ENCODE peak calls at places on chromosomes 3 and 15, in eight cellular contexts. H, X, E, K, V, U, F and P are unnamed samples.
A peak's percentile ranks its signal among the peaks of the same experiment; 100 is the strongest.

GRCh38 chr3:166187237-166187636 is 350.0 kb upstream of the BCHE start:
- DNase-seq in K (no peak), E (no peak), H (no peak), F (no peak), U (no peak), V (no peak), X (no peak), P (no peak)

GRCh38 chr15:25862469-25863066 is 559 bp downstream of the ATP10A start:
- DNase-seq in V (peak; percentile 26), U (no peak), H (peak; percentile 87), E (no peak), X (no peak), K (peak; percentile 17), F (no peak), P (peak; percentile 83)

GRCh38 chr15:100689500-100689899 is 87.1 kb downstream of the ASB7 start:
- DNase-seq in U (no peak), V (no peak), K (no peak), H (no peak), F (no peak), E (peak; percentile 49), X (no peak), P (peak; percentile 26)

GRCh38 chr3:51304230-51304629 is 80.9 kb upstream of the MANF start:
- DNase-seq in K (no peak), E (no peak), F (no peak), H (no peak), U (no peak), X (no peak), V (no peak), P (no peak)

GRCh38 chr3:150255416-150255815 is 152.7 kb upstream of the TSC22D2 start:
- DNase-seq in E (no peak), K (peak; percentile 75), H (no peak), V (peak; percentile 49), X (no peak), U (no peak), F (no peak), P (no peak)

GRCh38 chr3:38453914-38454178 is 156 bp downstream of the ACVR2B start:
- DNase-seq in X (no peak), V (no peak), K (no peak), U (no peak), F (no peak), H (no peak), E (no peak), P (no peak)

GRCh38 chr3:143418391-143418790 is 298.8 kb downstream of the CHST2 start:
- DNase-seq in K (no peak), X (no peak), U (no peak), V (no peak), F (no peak), E (no peak), H (no peak), P (no peak)

GRCh38 chr15:50415752-50416404 is 8.3 kb upstream of the USP8 start:
- DNase-seq in E (no peak), X (peak; percentile 2), V (peak; percentile 10), U (no peak), F (no peak), K (peak; percentile 11), H (no peak), P (no peak)

DNA sequence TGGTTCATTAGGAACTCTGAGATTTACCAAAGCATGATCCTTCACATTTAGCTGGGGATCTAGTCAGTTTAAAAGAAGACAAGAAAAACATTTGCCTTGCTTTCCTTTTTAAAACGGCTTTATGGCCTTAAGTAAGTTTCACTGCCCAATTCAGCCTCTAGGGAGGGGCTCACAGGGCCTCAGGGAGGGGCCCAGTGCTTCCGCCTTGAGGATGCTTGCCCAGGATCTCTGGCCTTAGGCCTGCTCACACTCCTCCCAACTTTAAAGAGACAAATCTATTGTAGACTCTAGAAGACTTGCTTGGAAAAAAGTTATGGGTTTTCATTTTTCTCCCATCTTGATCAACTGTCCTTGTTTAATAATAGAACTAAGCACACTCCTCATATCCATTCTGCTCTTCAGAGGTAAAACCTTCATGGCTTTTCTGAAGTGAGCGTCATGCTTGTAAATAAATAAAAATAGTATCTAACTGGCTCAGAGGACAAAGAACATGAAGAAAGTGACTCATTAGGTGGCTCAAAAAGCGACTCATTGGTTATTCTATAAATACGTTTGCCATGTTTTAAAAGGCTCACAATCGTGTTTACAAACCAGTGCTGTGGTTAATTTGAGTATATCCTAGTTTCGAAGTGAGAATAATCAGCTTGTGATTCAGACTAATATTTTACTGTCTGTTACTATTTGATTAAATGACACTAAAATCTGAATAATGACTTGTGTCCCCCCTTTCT is 13.7 kb downstream of the PDHB start:
- DNase-seq in H (peak; percentile 89), U (no peak), V (peak; percentile 79), E (no peak), K (peak; percentile 65), X (no peak), F (no peak), P (no peak)
- TF ChIP-seq CTCF in H (no peak), U (no peak), V (peak; percentile 22), E (no peak), K (no peak), X (no peak), F (no peak), P (no peak)

DNA sequence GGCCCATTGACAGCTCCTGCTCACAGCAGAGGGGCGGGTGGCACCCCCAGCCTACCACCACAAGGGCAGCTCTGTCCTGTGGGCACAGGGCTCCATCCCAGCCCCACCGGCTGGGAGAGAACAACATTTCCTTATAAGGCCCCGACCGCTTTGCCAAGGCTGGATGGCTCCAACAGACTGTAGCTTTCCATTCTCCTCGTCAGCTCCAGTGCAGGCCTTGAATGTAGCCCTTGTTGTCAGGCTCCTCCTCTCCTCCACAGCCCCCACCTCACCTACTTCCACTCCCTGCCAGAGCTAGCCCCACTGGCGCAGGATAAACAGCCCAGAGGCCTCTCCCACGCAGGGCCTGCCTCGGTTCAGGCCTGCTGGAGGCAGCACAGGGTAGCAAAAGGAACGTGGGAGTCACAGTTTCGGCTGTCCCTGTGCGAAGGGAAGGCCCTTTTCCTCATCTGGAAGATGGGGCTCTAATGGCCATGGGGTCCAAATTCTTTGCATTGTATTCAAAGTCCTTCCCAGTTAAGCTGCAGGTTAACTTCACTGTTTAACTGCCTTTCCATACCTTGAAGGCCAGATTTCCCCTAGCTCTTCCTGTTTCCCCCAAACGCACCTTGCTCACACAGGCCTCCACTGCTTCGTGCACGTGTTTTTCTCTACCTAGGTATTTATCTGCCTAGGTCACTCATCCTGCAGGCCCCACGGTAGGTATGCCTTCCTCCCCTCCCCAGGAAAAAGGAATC is 101.6 kb upstream of the LPP start:
- DNase-seq in K (no peak), U (peak; percentile 45), F (no peak), V (peak; percentile 72), X (no peak), E (peak; percentile 96), H (peak; percentile 86), P (peak; percentile 66)
- TF ChIP-seq CTCF in K (peak; percentile 24), U (peak; percentile 47), F (no peak), V (peak; percentile 8), X (peak; percentile 35), E (peak; percentile 42), H (no peak), P (peak; percentile 40)

GRCh38 chr15:96121066-96121465 is 209.4 kb upstream of the NR2F2 start:
- DNase-seq in X (no peak), H (no peak), K (no peak), V (peak; percentile 10), E (no peak), F (no peak), U (no peak), P (no peak)

GRCh38 chr15:96123630-96124187 is 206.8 kb upstream of the NR2F2 start:
- DNase-seq in F (no peak), X (no peak), U (no peak), V (no peak), E (no peak), H (no peak), K (no peak), P (no peak)

GRCh38 chr15:96121521-96121920 is 209.0 kb upstream of the NR2F2 start:
- DNase-seq in U (no peak), V (peak; percentile 31), H (no peak), X (no peak), F (peak; percentile 28), K (no peak), E (no peak), P (no peak)

GRCh38 chr15:96123028-96123400 is 207.5 kb upstream of the NR2F2 start:
- DNase-seq in E (no peak), X (no peak), H (no peak), F (no peak), V (no peak), K (no peak), U (no peak), P (no peak)

DNA sequence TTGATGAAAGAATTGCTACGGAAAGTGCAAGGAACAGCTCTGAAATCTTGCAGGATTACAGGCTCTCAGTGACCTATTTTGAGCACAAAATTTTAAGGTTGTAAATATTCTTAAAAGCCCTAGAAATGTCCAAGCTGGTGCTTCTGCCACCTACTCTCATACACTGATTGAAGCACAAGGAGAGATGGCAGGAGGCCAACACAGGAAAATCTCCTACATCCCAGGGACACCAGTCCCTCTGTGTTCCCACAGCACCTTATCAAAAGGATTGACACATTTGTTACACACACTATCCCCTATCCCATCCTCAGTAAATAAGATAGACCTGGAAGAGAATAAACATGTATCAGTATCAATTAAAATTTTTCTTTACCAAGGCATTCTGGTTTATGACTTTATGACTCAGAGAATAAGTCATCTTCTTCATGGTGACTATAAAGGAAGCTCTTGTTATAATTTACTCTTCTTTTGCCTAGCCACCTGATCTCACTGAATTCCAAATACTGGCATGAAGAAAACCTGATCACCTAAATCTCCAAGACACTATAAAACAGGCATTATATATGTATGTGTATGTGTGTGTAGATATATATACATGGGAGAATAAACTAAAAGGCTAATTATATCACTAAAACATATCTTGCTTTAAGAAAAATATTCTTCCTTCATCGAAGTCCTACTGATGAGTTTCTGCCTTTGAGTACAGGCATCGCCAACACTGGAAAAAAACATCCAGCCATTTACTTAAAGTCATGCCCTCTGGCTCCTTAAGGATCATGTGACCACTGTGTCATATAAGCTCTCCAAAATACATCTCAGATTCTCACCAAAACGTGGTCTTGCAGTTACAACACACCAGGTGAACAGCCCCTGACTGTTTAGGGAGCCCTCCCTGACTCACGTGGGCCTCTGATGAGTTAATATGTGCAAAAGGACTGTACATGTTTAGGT is 208.1 kb upstream of the NR2F2 start:
- DNase-seq in F (no peak), K (peak; percentile 53), X (no peak), U (no peak), V (no peak), H (no peak), E (no peak), P (no peak)
- TF ChIP-seq CTCF in F (no peak), K (no peak), X (no peak), U (no peak), V (no peak), H (no peak), E (no peak), P (no peak)

GRCh38 chr3:73448761-73449290 is 175.9 kb downstream of the PDZRN3 start:
- DNase-seq in K (no peak), V (no peak), E (no peak), X (no peak), F (no peak), H (no peak), U (no peak), P (no peak)

GRCh38 chr3:73449774-73450173 is 175.0 kb downstream of the PDZRN3 start:
- DNase-seq in E (no peak), X (no peak), H (no peak), U (no peak), K (no peak), F (no peak), V (no peak), P (no peak)

GRCh38 chr3:73447118-73447517 is 177.6 kb downstream of the PDZRN3 start:
- DNase-seq in U (no peak), X (no peak), V (peak; percentile 27), H (no peak), K (no peak), E (no peak), F (no peak), P (no peak)

GRCh38 chr3:73448041-73448440 is 176.7 kb downstream of the PDZRN3 start:
- DNase-seq in U (no peak), F (no peak), E (no peak), K (no peak), X (no peak), V (no peak), H (no peak), P (no peak)

DNA sequence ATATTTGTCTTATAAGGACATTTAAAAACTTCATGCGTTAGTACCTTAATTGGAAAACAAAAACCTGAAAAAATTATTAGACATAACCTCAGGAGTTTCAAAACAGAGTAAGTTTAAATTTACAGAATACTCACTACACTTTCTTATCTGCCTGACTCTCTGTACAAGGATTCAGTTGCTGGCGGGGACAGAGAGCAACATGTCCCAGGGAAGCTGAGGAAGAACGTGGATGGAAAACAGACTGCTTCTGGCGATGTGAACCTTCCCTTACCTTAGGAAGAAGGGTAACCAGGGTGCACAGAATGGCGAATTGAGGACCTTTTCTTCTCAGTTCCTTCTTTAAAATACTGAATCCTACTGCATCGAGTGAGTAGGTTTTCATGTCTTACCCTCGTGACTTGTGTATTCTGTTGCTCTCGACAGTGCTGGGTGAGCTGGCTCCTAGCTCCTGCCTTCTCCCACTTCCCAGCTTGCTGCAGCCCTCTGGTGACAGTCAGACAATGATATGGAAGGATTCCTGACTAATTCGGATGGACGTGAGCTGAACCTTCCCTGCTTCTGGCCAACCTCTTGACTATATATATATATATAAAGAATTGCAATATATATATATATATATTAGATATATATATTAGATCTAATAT is 178.2 kb downstream of the PDZRN3 start:
- DNase-seq in E (no peak), X (no peak), H (no peak), F (no peak), V (no peak), U (no peak), K (no peak), P (no peak)
- TF ChIP-seq CTCF in E (no peak), X (no peak), H (no peak), F (no peak), V (no peak), U (no peak), K (no peak), P (no peak)